ENCODE peak calls at places on chromosome 15, in five cellular contexts. L is fibroblast of lung, S is mucosa of descending colon, B is brain microvascular endothelial cell, Q is astrocyte of the spinal cord. K is an unnamed sample.

GRCh38 chr15:57227899-57228298 is 148.4 kb upstream of the CGNL1 start:
- DNase-seq in B (no peak), S (no peak), L (peak; percentile 93), Q (peak; percentile 92), K (no peak)

GRCh38 chr15:41806291-41807181 is 21.4 kb upstream of the JMJD7 start:
- DNase-seq in L (no peak), S (no peak), B (no peak), Q (no peak), K (no peak)

GRCh38 chr15:72503147-72503546 is 29.0 kb downstream of the ARIH1 start:
- DNase-seq in S (no peak), B (no peak), Q (no peak), L (peak; percentile 20), K (no peak)

GRCh38 chr15:23877502-23878412 is 190.7 kb upstream of the NDN start:
- DNase-seq in B (no peak), Q (no peak), L (peak; percentile 4), S (peak; percentile 65), K (peak; percentile 54)

GRCh38 chr15:66704783-66705113 is 2.7 kb downstream of the SMAD6 start:
- DNase-seq in B (no peak), L (no peak), Q (no peak), S (peak; percentile 61), K (no peak)

GRCh38 chr15:92809880-92810361 is 90.2 kb upstream of the CHD2 start:
- DNase-seq in S (peak; percentile 71), L (peak; percentile 67), B (peak; percentile 33), Q (peak; percentile 63), K (no peak)

GRCh38 chr15:20351448-20351961 is 190.1 kb downstream of the GOLGA6L6 start:
- DNase-seq in S (no peak), B (no peak), L (no peak), Q (no peak), K (no peak)

GRCh38 chr15:71997691-71998090 is 120.3 kb downstream of the MYO9A start:
- DNase-seq in S (no peak), Q (peak; percentile 32), L (peak; percentile 49), B (no peak), K (no peak)

GRCh38 chr15:31932581-31932980 is 97.7 kb upstream of the CHRNA7 start:
- DNase-seq in L (peak; percentile 80), S (no peak), Q (peak; percentile 38), B (no peak), K (no peak)

GRCh38 chr15:69658401-69658945 is 205.9 kb downstream of the RPLP1 start:
- DNase-seq in Q (no peak), S (no peak), B (no peak), L (no peak), K (no peak)

GRCh38 chr15:25250906-25251622 is 187.8 kb downstream of the UBE3A start:
- DNase-seq in Q (no peak), S (no peak), B (no peak), L (no peak), K (no peak)

GRCh38 chr15:92906563-92907081 is 6.5 kb downstream of the CHD2 start:
- DNase-seq in B (peak; percentile 45), L (peak; percentile 76), Q (peak; percentile 59), S (no peak), K (no peak)

GRCh38 chr15:25728816-25729215 is 134.3 kb downstream of the ATP10A start:
- DNase-seq in Q (no peak), L (no peak), B (no peak), S (no peak), K (no peak)

GRCh38 chr15:55993111-55993803 is at the start of gene NEDD4:
- DNase-seq in B (peak; percentile 84), S (peak; percentile 85), L (peak; percentile 89), Q (peak; percentile 85), K (peak; percentile 30)

GRCh38 chr15:73631915-73632669 is 1.1 kb downstream of the NPTN start:
- DNase-seq in Q (peak; percentile 53), L (peak; percentile 76), S (peak; percentile 35), B (no peak), K (no peak)

GRCh38 chr15:27463699-27464098 is 492.7 kb downstream of the GABRG3 start:
- DNase-seq in S (no peak), Q (no peak), L (no peak), B (no peak), K (no peak)

GRCh38 chr15:70267879-70268278 is 170.2 kb upstream of the TLE3 start:
- DNase-seq in Q (peak; percentile 25), B (peak; percentile 72), S (no peak), L (peak; percentile 66), K (no peak)

GRCh38 chr15:63420333-63420741 is 38.7 kb upstream of the CA12 start:
- DNase-seq in Q (no peak), B (no peak), S (peak; percentile 52), L (no peak), K (no peak)

GRCh38 chr15:89416339-89417183 is 79.8 kb downstream of the RHCG start:
- DNase-seq in L (peak; percentile 27), B (peak; percentile 68), Q (peak; percentile 40), S (peak; percentile 80), K (no peak)

GRCh38 chr15:72229947-72230196 is 1.1 kb downstream of the PKM start:
- DNase-seq in S (peak; percentile 58), L (no peak), B (no peak), Q (no peak), K (no peak)

GRCh38 chr15:87021771-87022170 is 942.1 kb downstream of the AGBL1 start:
- DNase-seq in S (no peak), B (no peak), L (peak; percentile 33), Q (no peak), K (no peak)

GRCh38 chr15:78811124-78811824 is at the start of gene ADAMTS7:
- DNase-seq in S (peak; percentile 68), L (peak; percentile 70), B (peak; percentile 37), Q (peak; percentile 65), K (no peak)

GRCh38 chr15:73601449-73602425 is 31.5 kb downstream of the NPTN start:
- DNase-seq in B (peak; percentile 37), Q (peak; percentile 53), L (peak; percentile 65), S (peak; percentile 65), K (peak; percentile 51)

GRCh38 chr15:50850003-50850402 is 58.5 kb upstream of the AP4E1 start:
- DNase-seq in S (no peak), B (no peak), Q (no peak), L (no peak), K (no peak)

GRCh38 chr15:50096158-50096821 is 22.7 kb downstream of the ATP8B4 start:
- DNase-seq in B (no peak), Q (no peak), S (no peak), L (no peak), K (no peak)

GRCh38 chr15:80367094-80367493 is 37.1 kb upstream of the ARNT2 start:
- DNase-seq in L (no peak), S (peak; percentile 3), B (peak; percentile 3), Q (no peak), K (no peak)

GRCh38 chr15:40845511-40846284 is 1.9 kb downstream of the SPINT1 start:
- DNase-seq in Q (no peak), B (no peak), L (peak; percentile 30), S (peak; percentile 86), K (peak; percentile 96)

GRCh38 chr15:72179950-72180581 is 17.5 kb downstream of the GRAMD2A start:
- DNase-seq in Q (no peak), B (no peak), L (no peak), S (no peak), K (no peak)

GRCh38 chr15:39021341-39021740 is 456.7 kb upstream of the RASGRP1 start:
- DNase-seq in L (no peak), B (no peak), Q (no peak), S (no peak), K (no peak)

GRCh38 chr15:71249986-71250385 is 134.7 kb downstream of the THSD4 start:
- DNase-seq in S (no peak), B (no peak), L (no peak), Q (no peak), K (no peak)

GRCh38 chr15:52143862-52144261 is 31.3 kb upstream of the BCL2L10 start:
- DNase-seq in B (peak; percentile 89), Q (peak; percentile 69), L (peak; percentile 93), S (no peak), K (no peak)

GRCh38 chr15:80473574-80474223 is 69.5 kb downstream of the ARNT2 start:
- DNase-seq in L (no peak), S (no peak), B (no peak), Q (no peak), K (no peak)

DNA sequence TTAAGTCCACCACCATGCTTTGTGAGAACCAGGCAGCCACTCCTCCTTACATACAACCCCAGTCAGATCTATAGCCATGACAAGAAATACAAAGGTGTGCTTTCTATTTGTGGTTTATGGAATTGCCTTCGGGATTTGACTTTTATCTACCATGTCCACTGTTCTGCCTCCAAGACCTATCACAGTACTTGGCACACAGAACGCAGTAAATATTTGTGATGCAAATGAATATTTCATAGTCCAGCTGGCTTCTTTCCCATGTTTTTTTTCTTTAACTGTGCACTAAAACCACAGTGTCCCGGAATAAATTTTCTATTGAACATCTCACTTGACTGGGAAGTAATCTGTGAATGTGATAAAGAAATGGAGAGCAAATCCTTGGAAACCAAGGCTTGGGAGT is 314.7 kb downstream of the RORA start:
- DNase-seq in B (no peak), S (no peak), L (no peak), Q (no peak), K (peak; percentile 83)
- H3K4me3 ChIP-seq in B (no peak overlapping the region), S (no peak overlapping the region), L (no peak overlapping the region), Q (no peak overlapping the region), K (no peak overlapping the region)

GRCh38 chr15:76162050-76162425 is 102.3 kb downstream of the TMEM266 start:
- DNase-seq in B (no peak), Q (no peak), S (no peak), L (no peak), K (no peak)

GRCh38 chr15:76164602-76165001 is 104.8 kb downstream of the TMEM266 start:
- DNase-seq in S (no peak), Q (no peak), L (no peak), B (no peak), K (no peak)

GRCh38 chr15:76162784-76163428 is 103.1 kb downstream of the TMEM266 start:
- DNase-seq in B (no peak), L (no peak), S (no peak), Q (no peak), K (no peak)

GRCh38 chr15:76161153-76162049 is 101.6 kb downstream of the TMEM266 start:
- DNase-seq in B (no peak), Q (no peak), S (no peak), L (peak; percentile 16), K (peak; percentile 93)

GRCh38 chr15:76163429-76164020 is 103.7 kb downstream of the TMEM266 start:
- DNase-seq in S (peak; percentile 39), B (no peak), L (no peak), Q (peak; percentile 13), K (no peak)
- H3K4me3 ChIP-seq in S (no peak overlapping the region), B (no peak overlapping the region), L (no peak overlapping the region), Q (no peak overlapping the region), K (no peak overlapping the region)

DNA sequence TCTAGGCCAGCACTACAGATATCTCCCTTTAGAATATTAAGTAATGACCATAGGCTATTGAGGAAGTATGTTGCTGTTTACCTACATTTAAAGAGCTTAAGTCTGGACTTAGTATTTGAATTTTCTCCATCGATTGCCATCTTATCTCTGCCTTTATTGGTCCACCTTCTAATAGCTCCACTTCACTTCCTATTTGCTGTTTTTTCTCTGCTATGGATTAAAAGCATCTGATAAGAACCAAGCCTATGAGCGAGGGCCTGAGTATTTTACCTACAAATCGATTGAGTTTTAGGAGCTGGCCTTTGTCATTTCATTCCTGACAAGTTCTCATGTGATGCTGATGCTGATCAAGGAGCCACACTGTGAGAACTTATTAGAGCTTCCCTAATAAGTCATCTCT is 52.6 kb upstream of the AKAP13 start:
- DNase-seq in B (no peak), Q (no peak), S (no peak), L (no peak), K (no peak)
- H3K4me3 ChIP-seq in B (no peak overlapping the region), Q (no peak overlapping the region), S (no peak overlapping the region), L (no peak overlapping the region), K (no peak overlapping the region)

GRCh38 chr15:58749532-58750337 is at the start of gene ADAM10:
- DNase-seq in L (peak; percentile 99), Q (peak; percentile 100), S (peak; percentile 98), B (peak; percentile 97), K (peak; percentile 88)
- H3K4me3 ChIP-seq in L (peak within 1 kb of the TSS; percentile 79), Q (peak within 1 kb of the TSS; percentile 71), S (peak within 1 kb of the TSS; percentile 96), B (peak within 1 kb of the TSS; percentile 91), K (peak within 1 kb of the TSS; percentile 87)

K was measured in LNCaP clone FGC.